ENCODE peak calls at places on chromosomes 13 and 19, in nine cellular contexts. R is NCI-H146; M is GM04503; V is ELR; U is GM13977; Y is activated CD4-positive, alpha-beta T cell treated with anti-CD3 and anti-CD28 coated beads for 1 hour; F is activated gamma-delta T cell treated with Interleukin-2 at 50 U/mL for 16 hours; K is NCI-H1092; B is naive thymus-derived CD8-positive, alpha-beta T cell. P is an unnamed sample.

GRCh38 chr13:33817513-33817842 is 471 bp upstream of the RFC3 start:
- DNase-seq in V (peak; percentile 13), Y (no peak), U (no peak), F (no peak), M (no peak), K (no peak), B (no peak), R (no peak), P (no peak)

GRCh38 chr19:55305491-55305890 is 19.6 kb downstream of the TMEM150B start:
- DNase-seq in K (peak; percentile 11), R (peak; percentile 45), Y (peak; percentile 38), M (no peak), F (peak; percentile 27), B (peak; percentile 33), V (peak; percentile 57), U (peak; percentile 86), P (peak; percentile 25)

GRCh38 chr19:900302-901111 is 7.2 kb downstream of the RNU6-9 start:
- DNase-seq in M (no peak), Y (no peak), V (peak; percentile 28), K (no peak), R (no peak), F (no peak), B (no peak), U (peak; percentile 60), P (no peak)

GRCh38 chr13:109804654-109805053 is 18.3 kb upstream of the IRS2 start:
- DNase-seq in M (no peak), B (no peak), U (no peak), F (no peak), V (no peak), Y (no peak), K (no peak), R (no peak), P (no peak)

GRCh38 chr13:101415358-101416174 is 742 bp downstream of the NALCN start:
- DNase-seq in K (peak; percentile 53), U (peak; percentile 13), F (no peak), Y (no peak), R (peak; percentile 73), B (no peak), M (no peak), V (peak; percentile 5), P (no peak)

GRCh38 chr13:110713981-110714797 is 689 bp downstream of the ING1 start:
- DNase-seq in F (peak; percentile 78), V (peak; percentile 56), U (peak; percentile 69), R (peak; percentile 76), K (peak; percentile 50), M (no peak), B (peak; percentile 67), Y (peak; percentile 65), P (peak; percentile 33)

GRCh38 chr13:28071424-28071823 is 29.0 kb downstream of the FLT3 start:
- DNase-seq in U (no peak), R (no peak), F (no peak), K (no peak), Y (no peak), B (no peak), M (no peak), V (no peak), P (no peak)

GRCh38 chr19:58395220-58395978 is at the start of gene RNF225:
- DNase-seq in F (no peak), B (no peak), M (no peak), Y (no peak), K (no peak), R (peak; percentile 33), U (no peak), V (no peak), P (no peak)

GRCh38 chr13:97332725-97333124 is 101.2 kb upstream of the RAP2A start:
- DNase-seq in B (no peak), Y (no peak), V (no peak), M (no peak), F (no peak), R (no peak), U (no peak), K (no peak), P (no peak)

GRCh38 chr19:5809053-5809452 is 4.2 kb downstream of the NRTN start:
- DNase-seq in Y (no peak), M (no peak), F (no peak), B (no peak), V (no peak), R (no peak), K (no peak), U (no peak), P (no peak)

GRCh38 chr19:4208385-4209094 is 20.8 kb upstream of the EBI3 start:
- DNase-seq in B (no peak), F (no peak), R (peak; percentile 30), Y (no peak), K (no peak), V (peak; percentile 73), U (peak; percentile 56), M (no peak), P (no peak)